ENCODE peak calls at places on chromosomes 2 and 18, in nine cellular contexts. B is uterus, R is NCI-H2171 treated with DMSO at 0.1 percent for 48 hours, Z is fibroblast of lung, D is NCI-H1436, G is GM23338, V is K562, U is HTR-8/SVneo, F is HFFc6. A is an unnamed sample.

GRCh38 chr2:205762883-205763282 is 80.6 kb downstream of the NRP2 start:
- DNase-seq in F (peak; percentile 22), R (no peak), B (no peak), U (no peak), Z (no peak), G (no peak), D (no peak), V (no peak), A (no peak)

GRCh38 chr18:25287096-25287495 is 64.9 kb downstream of the ZNF521 start:
- DNase-seq in U (no peak), V (no peak), D (no peak), B (no peak), G (no peak), R (no peak), Z (no peak), F (no peak), A (no peak)

GRCh38 chr2:47008381-47009280 is 93.0 kb upstream of the MCFD2 start:
- DNase-seq in D (peak; percentile 78), F (peak; percentile 61), G (peak; percentile 68), R (peak; percentile 91), V (no peak), U (no peak), B (peak; percentile 64), Z (peak; percentile 86), A (peak; percentile 53)

GRCh38 chr2:190805843-190806242 is 74.8 kb upstream of the GLS start:
- DNase-seq in F (no peak), Z (no peak), V (no peak), B (no peak), D (no peak), R (no peak), U (no peak), G (no peak), A (no peak)

GRCh38 chr2:54895735-54896134 is 154.5 kb downstream of the RTN4 start:
- DNase-seq in Z (peak; percentile 58), D (no peak), G (no peak), R (no peak), B (no peak), U (no peak), V (no peak), F (peak; percentile 28), A (peak; percentile 35)

GRCh38 chr2:204860249-204860648 is 315.0 kb downstream of the PARD3B start:
- DNase-seq in U (no peak), D (no peak), F (no peak), Z (peak; percentile 19), B (no peak), V (no peak), R (peak; percentile 96), G (no peak), A (no peak)

GRCh38 chr18:43396266-43396665 is 119.0 kb upstream of the SYT4 start:
- DNase-seq in Z (peak; percentile 35), G (peak; percentile 52), R (peak; percentile 66), D (peak; percentile 11), F (peak; percentile 2), V (no peak), U (no peak), B (no peak), A (peak; percentile 10)

GRCh38 chr2:139122711-139123158 is 342.5 kb upstream of the NXPH2 start:
- DNase-seq in R (no peak), D (no peak), B (no peak), V (peak; percentile 5), G (peak; percentile 9), F (peak; percentile 10), U (peak; percentile 15), Z (no peak), A (peak; percentile 71)

GRCh38 chr2:38771632-38772031 is 6.4 kb upstream of the GEMIN6 start:
- DNase-seq in R (no peak), U (peak; percentile 22), F (peak; percentile 53), D (no peak), G (no peak), V (no peak), Z (peak; percentile 28), B (no peak), A (no peak)

GRCh38 chr2:219445220-219445631 is 10.6 kb downstream of the SPEG start:
- DNase-seq in F (no peak), B (no peak), U (no peak), V (no peak), G (no peak), D (no peak), Z (no peak), R (peak; percentile 92), A (no peak)

GRCh38 chr18:70499218-70499691 is 210.4 kb downstream of the SOCS6 start:
- DNase-seq in R (peak; percentile 22), D (no peak), V (no peak), Z (no peak), U (no peak), F (no peak), G (peak; percentile 6), B (no peak), A (no peak)

GRCh38 chr2:118861741-118862140 is 14.3 kb upstream of the EN1 start:
- DNase-seq in Z (no peak), F (no peak), U (no peak), G (no peak), R (no peak), B (no peak), V (no peak), D (no peak), A (no peak)

GRCh38 chr2:168686485-168687191 is 115.8 kb upstream of the NOSTRIN start:
- DNase-seq in F (no peak), V (no peak), Z (peak; percentile 38), R (no peak), D (no peak), B (no peak), U (no peak), G (no peak), A (peak; percentile 60)

GRCh38 chr2:189407944-189408209 is 33.4 kb upstream of the WDR75 start:
- DNase-seq in G (no peak), F (no peak), B (no peak), R (no peak), U (no peak), D (no peak), V (no peak), Z (no peak), A (no peak)

GRCh38 chr2:95266781-95267430 is 7.3 kb upstream of the PROM2 start:
- DNase-seq in G (no peak), B (no peak), D (no peak), R (no peak), U (no peak), Z (no peak), V (no peak), F (no peak), A (no peak)

GRCh38 chr2:121791253-121791652 is 35.8 kb downstream of the TSN start:
- DNase-seq in Z (no peak), V (no peak), R (no peak), B (no peak), D (no peak), F (no peak), G (peak; percentile 83), U (no peak), A (no peak)

GRCh38 chr2:99637157-99637697 is 147.4 kb upstream of the REV1 start:
- DNase-seq in G (no peak), D (no peak), Z (no peak), B (no peak), U (no peak), R (peak; percentile 52), F (no peak), V (no peak), A (no peak)

GRCh38 chr2:36633470-36634092 is 35.6 kb upstream of the FEZ2 start:
- DNase-seq in U (no peak), G (no peak), V (no peak), B (no peak), D (no peak), Z (no peak), F (peak; percentile 81), R (no peak), A (no peak)

GRCh38 chr2:197229509-197230458 is 80.8 kb downstream of the ANKRD44 start:
- DNase-seq in U (no peak), D (no peak), G (no peak), V (no peak), B (no peak), R (peak; percentile 73), F (peak; percentile 66), Z (peak; percentile 31), A (no peak)

GRCh38 chr2:100999995-101000394 is 2.1 kb upstream of the RPL31 start:
- DNase-seq in V (no peak), U (no peak), Z (no peak), B (no peak), F (no peak), G (no peak), D (no peak), R (no peak), A (no peak)

GRCh38 chr18:43049021-43049420 is 66.5 kb downstream of the RIT2 start:
- DNase-seq in B (no peak), D (no peak), F (no peak), G (no peak), V (no peak), Z (peak; percentile 94), U (no peak), R (no peak), A (peak; percentile 61)

GRCh38 chr2:163319006-163319405 is 416.8 kb downstream of the FIGN start:
- DNase-seq in G (no peak), Z (peak; percentile 40), D (no peak), U (no peak), R (no peak), B (no peak), V (no peak), F (no peak), A (peak; percentile 50)

GRCh38 chr2:4588606-4589005 is 885.2 kb downstream of the DCDC2C start:
- DNase-seq in F (no peak), G (peak; percentile 0), R (no peak), V (no peak), B (no peak), Z (no peak), D (no peak), U (no peak), A (peak; percentile 27)

GRCh38 chr2:68463287-68463877 is 3.7 kb downstream of the FBXO48 start:
- DNase-seq in V (peak; percentile 32), Z (peak; percentile 69), G (peak; percentile 73), F (peak; percentile 63), R (peak; percentile 54), U (peak; percentile 41), B (no peak), D (peak; percentile 23), A (no peak)

GRCh38 chr2:118582058-118582457 is 265.4 kb downstream of the EN1 start:
- DNase-seq in V (no peak), R (no peak), U (no peak), Z (no peak), F (no peak), B (no peak), D (no peak), G (no peak), A (no peak)

GRCh38 chr2:45759310-45759851 is 107.9 kb downstream of the PRKCE start:
- DNase-seq in R (peak; percentile 92), F (peak; percentile 88), B (peak; percentile 55), Z (peak; percentile 46), U (no peak), V (no peak), G (peak; percentile 14), D (no peak), A (peak; percentile 49)

GRCh38 chr2:64950226-64951160 is 38.7 kb upstream of the SLC1A4 start:
- DNase-seq in R (no peak), U (no peak), F (no peak), Z (no peak), V (no peak), G (peak; percentile 11), D (no peak), B (no peak), A (no peak)

GRCh38 chr2:39128919-39129391 is 8.1 kb upstream of the SOS1 start:
- DNase-seq in V (no peak), Z (peak; percentile 35), F (no peak), R (no peak), G (no peak), U (no peak), B (no peak), D (no peak), A (no peak)

GRCh38 chr18:24683965-24684364 is 223.5 kb downstream of the HRH4 start:
- DNase-seq in U (no peak), D (no peak), V (no peak), F (no peak), G (peak; percentile 69), Z (no peak), B (no peak), R (peak; percentile 47), A (no peak)

GRCh38 chr2:112644933-112645395 is 775 bp upstream of the SLC20A1 start:
- DNase-seq in B (no peak), R (peak; percentile 60), G (no peak), Z (no peak), D (no peak), F (no peak), U (no peak), V (no peak), A (no peak)

GRCh38 chr2:65731476-65731875 is 299.1 kb upstream of the SPRED2 start:
- DNase-seq in U (no peak), F (no peak), B (no peak), D (no peak), V (no peak), Z (no peak), G (peak; percentile 8), R (no peak), A (no peak)

A was measured in brain microvascular endothelial cell.